ENCODE peak calls at places on chromosomes 5 and 9, in six cellular contexts. One of them, this sample, is unnamed.

GRCh38 chr9:19127881-19128719 is 808 bp upstream of the PLIN2 start:
- DNase-seq in NCI-H2081: no peak
- DNase-seq in HS-5: no peak
- DNase-seq in natural killer cell: peak
- DNase-seq in activated gamma-delta T cell treated with Interleukin-2 at 50 U/mL for 16 hours: peak
- DNase-seq in endodermal cell: peak
- DNase-seq in this sample: no peak

GRCh38 chr5:97534166-97534565 is 351.1 kb upstream of the RIOK2 start:
- DNase-seq in NCI-H2081: peak
- DNase-seq in HS-5: peak
- DNase-seq in natural killer cell: no peak
- DNase-seq in activated gamma-delta T cell treated with Interleukin-2 at 50 U/mL for 16 hours: no peak
- DNase-seq in endodermal cell: peak
- DNase-seq in this sample: no peak

GRCh38 chr5:10306114-10306513 is 1.6 kb downstream of the CMBL start:
- DNase-seq in NCI-H2081: peak
- DNase-seq in HS-5: no peak
- DNase-seq in natural killer cell: no peak
- DNase-seq in activated gamma-delta T cell treated with Interleukin-2 at 50 U/mL for 16 hours: no peak
- DNase-seq in endodermal cell: peak
- DNase-seq in this sample: no peak

GRCh38 chr5:153712946-153713345 is 222.5 kb downstream of the GRIA1 start:
- DNase-seq in NCI-H2081: no peak
- DNase-seq in HS-5: no peak
- DNase-seq in natural killer cell: no peak
- DNase-seq in activated gamma-delta T cell treated with Interleukin-2 at 50 U/mL for 16 hours: no peak
- DNase-seq in endodermal cell: no peak
- DNase-seq in this sample: no peak

GRCh38 chr9:84845956-84846355 is 176.4 kb downstream of the NTRK2 start:
- DNase-seq in NCI-H2081: peak
- DNase-seq in HS-5: no peak
- DNase-seq in natural killer cell: no peak
- DNase-seq in activated gamma-delta T cell treated with Interleukin-2 at 50 U/mL for 16 hours: no peak
- DNase-seq in endodermal cell: no peak
- DNase-seq in this sample: no peak

GRCh38 chr5:96527826-96528225 is 94.8 kb upstream of the PCSK1 start:
- DNase-seq in NCI-H2081: no peak
- DNase-seq in HS-5: no peak
- DNase-seq in natural killer cell: no peak
- DNase-seq in activated gamma-delta T cell treated with Interleukin-2 at 50 U/mL for 16 hours: no peak
- DNase-seq in endodermal cell: no peak
- DNase-seq in this sample: no peak

GRCh38 chr5:133995341-133995740 is 9.4 kb downstream of the VDAC1 start:
- DNase-seq in NCI-H2081: no peak
- DNase-seq in HS-5: no peak
- DNase-seq in natural killer cell: no peak
- DNase-seq in activated gamma-delta T cell treated with Interleukin-2 at 50 U/mL for 16 hours: no peak
- DNase-seq in endodermal cell: peak
- DNase-seq in this sample: no peak

GRCh38 chr5:179210478-179210877 is 134.8 kb downstream of the ADAMTS2 start:
- DNase-seq in NCI-H2081: no peak
- DNase-seq in HS-5: no peak
- DNase-seq in natural killer cell: no peak
- DNase-seq in activated gamma-delta T cell treated with Interleukin-2 at 50 U/mL for 16 hours: no peak
- DNase-seq in endodermal cell: no peak
- DNase-seq in this sample: no peak

GRCh38 chr9:16985559-16986348 is 115.3 kb upstream of the BNC2 start:
- DNase-seq in NCI-H2081: no peak
- DNase-seq in HS-5: no peak
- DNase-seq in natural killer cell: no peak
- DNase-seq in activated gamma-delta T cell treated with Interleukin-2 at 50 U/mL for 16 hours: no peak
- DNase-seq in endodermal cell: no peak
- DNase-seq in this sample: no peak

GRCh38 chr5:88674262-88675158 is 208.5 kb downstream of the MEF2C start:
- DNase-seq in NCI-H2081: peak
- DNase-seq in HS-5: no peak
- DNase-seq in natural killer cell: no peak
- DNase-seq in activated gamma-delta T cell treated with Interleukin-2 at 50 U/mL for 16 hours: no peak
- DNase-seq in endodermal cell: peak
- DNase-seq in this sample: no peak

GRCh38 chr5:93580387-93581100 is 475 bp downstream of the NR2F1-AS1 start:
- DNase-seq in NCI-H2081: peak
- DNase-seq in HS-5: peak
- DNase-seq in natural killer cell: no peak
- DNase-seq in activated gamma-delta T cell treated with Interleukin-2 at 50 U/mL for 16 hours: no peak
- DNase-seq in endodermal cell: no peak
- DNase-seq in this sample: no peak

GRCh38 chr9:121483049-121483448 is 16.6 kb downstream of the GGTA1 start:
- DNase-seq in NCI-H2081: no peak
- DNase-seq in HS-5: peak
- DNase-seq in natural killer cell: no peak
- DNase-seq in activated gamma-delta T cell treated with Interleukin-2 at 50 U/mL for 16 hours: no peak
- DNase-seq in endodermal cell: peak
- DNase-seq in this sample: no peak

GRCh38 chr5:65923339-65923738 is 3.0 kb upstream of the ERBIN start:
- DNase-seq in NCI-H2081: no peak
- DNase-seq in HS-5: no peak
- DNase-seq in natural killer cell: no peak
- DNase-seq in activated gamma-delta T cell treated with Interleukin-2 at 50 U/mL for 16 hours: no peak
- DNase-seq in endodermal cell: no peak
- DNase-seq in this sample: no peak

GRCh38 chr5:105504-106080 is 13.6 kb downstream of the PLEKHG4B start:
- DNase-seq in NCI-H2081: peak
- DNase-seq in HS-5: no peak
- DNase-seq in natural killer cell: no peak
- DNase-seq in activated gamma-delta T cell treated with Interleukin-2 at 50 U/mL for 16 hours: no peak
- DNase-seq in endodermal cell: no peak
- DNase-seq in this sample: peak

GRCh38 chr5:106610041-106610440 is 1060.7 kb downstream of the EFNA5 start:
- DNase-seq in NCI-H2081: no peak
- DNase-seq in HS-5: no peak
- DNase-seq in natural killer cell: no peak
- DNase-seq in activated gamma-delta T cell treated with Interleukin-2 at 50 U/mL for 16 hours: no peak
- DNase-seq in endodermal cell: no peak
- DNase-seq in this sample: no peak

GRCh38 chr5:73764586-73764985 is 138.6 kb downstream of the ARHGEF28 start:
- DNase-seq in NCI-H2081: no peak
- DNase-seq in HS-5: peak
- DNase-seq in natural killer cell: no peak
- DNase-seq in activated gamma-delta T cell treated with Interleukin-2 at 50 U/mL for 16 hours: no peak
- DNase-seq in endodermal cell: no peak
- DNase-seq in this sample: no peak

GRCh38 chr9:82553654-82554366 is 509.1 kb downstream of the RASEF start:
- DNase-seq in NCI-H2081: no peak
- DNase-seq in HS-5: peak
- DNase-seq in natural killer cell: no peak
- DNase-seq in activated gamma-delta T cell treated with Interleukin-2 at 50 U/mL for 16 hours: no peak
- DNase-seq in endodermal cell: no peak
- DNase-seq in this sample: no peak

This sample was measured in NCI-H2107.